ENCODE peak calls at places on chromosomes 13 and 19, in nine cellular contexts. S, C, O, M, N, D, W, Z and H are unnamed samples.

GRCh38 chr19:3450796-3451411 is 29.4 kb downstream of the SMIM24 start:
- DNase-seq in S (peak; percentile 100), C (peak; percentile 63), O (no peak), M (peak; percentile 99), N (no peak), D (no peak), W (no peak), Z (peak; percentile 34), H (no peak)

GRCh38 chr13:101624210-101624922 is 171.9 kb downstream of the ITGBL1 start:
- DNase-seq in S (no peak), C (no peak), O (no peak), M (peak; percentile 40), N (no peak), D (no peak), W (no peak), Z (no peak), H (no peak)

GRCh38 chr19:43562698-43563241 is 12.6 kb downstream of the XRCC1 start:
- DNase-seq in S (peak; percentile 86), C (no peak), O (peak; percentile 50), M (peak; percentile 99), N (peak; percentile 42), D (peak; percentile 39), W (peak; percentile 56), Z (peak; percentile 65), H (peak; percentile 72)

GRCh38 chr13:93984876-93985275 is 494.6 kb downstream of the DCT start:
- DNase-seq in S (no peak), C (no peak), O (no peak), M (no peak), N (no peak), D (no peak), W (no peak), Z (no peak), H (no peak)

GRCh38 chr19:44278181-44278690 is 18.6 kb downstream of the ZNF233 start:
- DNase-seq in S (peak; percentile 66), C (no peak), O (no peak), M (no peak), N (no peak), D (no peak), W (no peak), Z (no peak), H (no peak)

GRCh38 chr19:46031781-46032596 is 8.8 kb downstream of the IGFL4 start:
- DNase-seq in S (no peak), C (no peak), O (peak; percentile 6), M (no peak), N (no peak), D (no peak), W (no peak), Z (no peak), H (no peak)

GRCh38 chr13:46473806-46474205 is 79.2 kb upstream of the LRCH1 start:
- DNase-seq in S (no peak), C (no peak), O (no peak), M (no peak), N (no peak), D (no peak), W (no peak), Z (no peak), H (no peak)

GRCh38 chr19:2327773-2328400 is 499 bp downstream of the LSM7 start:
- DNase-seq in S (peak; percentile 81), C (no peak), O (no peak), M (peak; percentile 81), N (no peak), D (peak; percentile 45), W (peak; percentile 37), Z (peak; percentile 52), H (peak; percentile 44)

GRCh38 chr13:64643066-64643465 is 2587.1 kb downstream of the PCDH9 start:
- DNase-seq in S (no peak), C (no peak), O (no peak), M (no peak), N (no peak), D (no peak), W (no peak), Z (no peak), H (no peak)

GRCh38 chr19:46840157-46840942 is 10.3 kb downstream of the AP2S1 start:
- DNase-seq in S (peak; percentile 79), C (no peak), O (no peak), M (peak; percentile 60), N (peak; percentile 48), D (no peak), W (peak; percentile 71), Z (peak; percentile 57), H (peak; percentile 14)

GRCh38 chr13:114099191-114099590 is 33.2 kb downstream of the RASA3 start:
- DNase-seq in S (peak; percentile 97), C (peak; percentile 21), O (no peak), M (peak; percentile 91), N (no peak), D (no peak), W (peak; percentile 42), Z (no peak), H (no peak)

GRCh38 chr19:5170329-5170745 is 170.3 kb downstream of the PTPRS start:
- DNase-seq in S (no peak), C (no peak), O (no peak), M (no peak), N (no peak), D (peak; percentile 23), W (no peak), Z (peak; percentile 34), H (peak; percentile 20)

GRCh38 chr13:98175823-98176222 is 1.2 kb downstream of the RNF113B start:
- DNase-seq in S (no peak), C (no peak), O (no peak), M (no peak), N (no peak), D (no peak), W (no peak), Z (no peak), H (no peak)

GRCh38 chr13:110610955-110611595 is 4.3 kb upstream of the NAXD start:
- DNase-seq in S (no peak), C (no peak), O (no peak), M (peak; percentile 32), N (no peak), D (no peak), W (no peak), Z (no peak), H (no peak)

GRCh38 chr19:32498641-32499200 is 82.3 kb upstream of the PDCD5 start:
- DNase-seq in S (no peak), C (no peak), O (no peak), M (peak; percentile 19), N (no peak), D (no peak), W (no peak), Z (no peak), H (no peak)

GRCh38 chr13:66347718-66348117 is 882.4 kb downstream of the PCDH9 start:
- DNase-seq in S (peak; percentile 21), C (no peak), O (no peak), M (no peak), N (no peak), D (no peak), W (no peak), Z (no peak), H (no peak)

GRCh38 chr19:33905937-33906577 is 109.4 kb downstream of the KCTD15 start:
- DNase-seq in S (peak; percentile 27), C (no peak), O (peak; percentile 73), M (no peak), N (no peak), D (no peak), W (no peak), Z (peak; percentile 86), H (no peak)

GRCh38 chr19:19745496-19746285 is 12.8 kb upstream of the ZNF14 start:
- DNase-seq in S (no peak), C (no peak), O (no peak), M (no peak), N (no peak), D (no peak), W (no peak), Z (no peak), H (no peak)

GRCh38 chr19:48741222-48741999 is 1.0 kb upstream of the RASIP1 start:
- DNase-seq in S (no peak), C (no peak), O (no peak), M (no peak), N (no peak), D (no peak), W (no peak), Z (peak; percentile 66), H (no peak)

GRCh38 chr13:39373108-39373507 is 229.9 kb downstream of the LHFPL6 start:
- DNase-seq in S (no peak), C (no peak), O (no peak), M (no peak), N (no peak), D (no peak), W (no peak), Z (no peak), H (no peak)

GRCh38 chr13:46622918-46623256 is 69.9 kb downstream of the LRCH1 start:
- DNase-seq in S (peak; percentile 82), C (peak; percentile 6), O (peak; percentile 39), M (peak; percentile 69), N (no peak), D (no peak), W (peak; percentile 38), Z (no peak), H (no peak)

GRCh38 chr13:28735481-28736029 is 16.8 kb upstream of the SLC46A3 start:
- DNase-seq in S (no peak), C (no peak), O (no peak), M (no peak), N (no peak), D (no peak), W (no peak), Z (no peak), H (no peak)

GRCh38 chr13:42615691-42616090 is 41.7 kb downstream of the TNFSF11 start:
- DNase-seq in S (peak; percentile 55), C (no peak), O (no peak), M (peak; percentile 57), N (no peak), D (no peak), W (no peak), Z (no peak), H (no peak)

GRCh38 chr13:108263961-108264360 is 5.6 kb upstream of the TNFSF13B start:
- DNase-seq in S (no peak), C (no peak), O (no peak), M (no peak), N (no peak), D (no peak), W (no peak), Z (no peak), H (no peak)

GRCh38 chr19:23470873-23471555 is 75.7 kb upstream of the ZNF91 start:
- DNase-seq in S (no peak), C (no peak), O (no peak), M (no peak), N (no peak), D (no peak), W (no peak), Z (no peak), H (no peak)

GRCh38 chr13:75481176-75482069 is 546 bp downstream of the TBC1D4 start:
- DNase-seq in S (peak; percentile 38), C (no peak), O (no peak), M (peak; percentile 37), N (no peak), D (peak; percentile 4), W (no peak), Z (peak; percentile 34), H (no peak)